ENCODE peak calls at places on chromosomes 11 and 22, in eight cellular contexts. One of them, this sample, is unnamed.

GRCh38 chr22:21055880-21056319 is 10.2 kb downstream of the LRRC74B start:
- DNase-seq in GOT3: no peak
- DNase-seq in IMR-90: no peak
- DNase-seq in T-helper 22 cell: no peak
- DNase-seq in AG20443: no peak
- DNase-seq in posterior cingulate gyrus: peak; percentile 44
- DNase-seq in sciatic nerve: no peak
- DNase-seq in AML-193: no peak
- DNase-seq in this sample: peak; percentile 68

GRCh38 chr11:57255618-57256017 is 18.6 kb upstream of the APLNR start:
- DNase-seq in AG20443: peak; percentile 35
- DNase-seq in T-helper 22 cell: no peak
- DNase-seq in sciatic nerve: no peak
- DNase-seq in GOT3: no peak
- DNase-seq in posterior cingulate gyrus: no peak
- DNase-seq in AML-193: no peak
- DNase-seq in IMR-90: peak; percentile 76
- DNase-seq in this sample: no peak

GRCh38 chr11:101010899-101011298 is 118.7 kb downstream of the PGR start:
- DNase-seq in AG20443: no peak
- DNase-seq in GOT3: no peak
- DNase-seq in IMR-90: no peak
- DNase-seq in sciatic nerve: no peak
- DNase-seq in AML-193: no peak
- DNase-seq in T-helper 22 cell: no peak
- DNase-seq in posterior cingulate gyrus: no peak
- DNase-seq in this sample: no peak

GRCh38 chr11:11043676-11044075 is 185.8 kb upstream of the ZBED5 start:
- DNase-seq in IMR-90: no peak
- DNase-seq in AG20443: no peak
- DNase-seq in posterior cingulate gyrus: no peak
- DNase-seq in AML-193: no peak
- DNase-seq in GOT3: no peak
- DNase-seq in T-helper 22 cell: no peak
- DNase-seq in sciatic nerve: no peak
- DNase-seq in this sample: no peak

GRCh38 chr11:29217901-29218300 is 798.9 kb downstream of the KCNA4 start:
- DNase-seq in IMR-90: no peak
- DNase-seq in sciatic nerve: no peak
- DNase-seq in GOT3: no peak
- DNase-seq in AML-193: no peak
- DNase-seq in AG20443: no peak
- DNase-seq in T-helper 22 cell: no peak
- DNase-seq in posterior cingulate gyrus: no peak
- DNase-seq in this sample: no peak

GRCh38 chr11:32325187-32325586 is 110.2 kb downstream of the WT1 start:
- DNase-seq in AML-193: no peak
- DNase-seq in T-helper 22 cell: no peak
- DNase-seq in AG20443: no peak
- DNase-seq in GOT3: no peak
- DNase-seq in sciatic nerve: no peak
- DNase-seq in posterior cingulate gyrus: no peak
- DNase-seq in IMR-90: no peak
- DNase-seq in this sample: no peak

GRCh38 chr11:68120212-68121066 is 749 bp downstream of the CHKA start:
- DNase-seq in GOT3: no peak
- DNase-seq in AML-193: no peak
- DNase-seq in posterior cingulate gyrus: no peak
- DNase-seq in sciatic nerve: peak; percentile 74
- DNase-seq in T-helper 22 cell: peak; percentile 23
- DNase-seq in AG20443: no peak
- DNase-seq in IMR-90: peak; percentile 26
- DNase-seq in this sample: peak; percentile 95

GRCh38 chr11:114262681-114263509 is 33.3 kb upstream of the NNMT start:
- DNase-seq in AML-193: peak; percentile 49
- DNase-seq in GOT3: no peak
- DNase-seq in sciatic nerve: no peak
- DNase-seq in AG20443: peak; percentile 81
- DNase-seq in posterior cingulate gyrus: no peak
- DNase-seq in IMR-90: peak; percentile 54
- DNase-seq in T-helper 22 cell: no peak
- DNase-seq in this sample: peak; percentile 83

GRCh38 chr11:38788591-38788990 is 2190.6 kb upstream of the RAG2 start:
- DNase-seq in IMR-90: no peak
- DNase-seq in T-helper 22 cell: no peak
- DNase-seq in AML-193: no peak
- DNase-seq in posterior cingulate gyrus: no peak
- DNase-seq in AG20443: no peak
- DNase-seq in GOT3: no peak
- DNase-seq in sciatic nerve: no peak
- DNase-seq in this sample: no peak

GRCh38 chr11:17636721-17637120 is 82.7 kb upstream of the MYOD1 start:
- DNase-seq in IMR-90: no peak
- DNase-seq in sciatic nerve: no peak
- DNase-seq in GOT3: no peak
- DNase-seq in posterior cingulate gyrus: no peak
- DNase-seq in AG20443: no peak
- DNase-seq in T-helper 22 cell: no peak
- DNase-seq in AML-193: no peak
- DNase-seq in this sample: no peak

GRCh38 chr11:105867742-105868141 is 154.3 kb downstream of the MSANTD4 start:
- DNase-seq in posterior cingulate gyrus: no peak
- DNase-seq in T-helper 22 cell: no peak
- DNase-seq in AML-193: no peak
- DNase-seq in sciatic nerve: no peak
- DNase-seq in GOT3: no peak
- DNase-seq in AG20443: no peak
- DNase-seq in IMR-90: peak; percentile 4
- DNase-seq in this sample: no peak

GRCh38 chr11:107608809-107609208 is 17.9 kb downstream of the ELMOD1 start:
- DNase-seq in posterior cingulate gyrus: no peak
- DNase-seq in GOT3: no peak
- DNase-seq in AML-193: no peak
- DNase-seq in T-helper 22 cell: no peak
- DNase-seq in sciatic nerve: no peak
- DNase-seq in IMR-90: no peak
- DNase-seq in AG20443: no peak
- DNase-seq in this sample: no peak

GRCh38 chr11:102882389-102883024 is 7.7 kb upstream of the MMP12 start:
- DNase-seq in AML-193: no peak
- DNase-seq in sciatic nerve: no peak
- DNase-seq in IMR-90: peak; percentile 48
- DNase-seq in AG20443: peak; percentile 61
- DNase-seq in GOT3: no peak
- DNase-seq in T-helper 22 cell: no peak
- DNase-seq in posterior cingulate gyrus: no peak
- DNase-seq in this sample: no peak

GRCh38 chr11:44575288-44575672 is 9.8 kb downstream of the CD82 start:
- DNase-seq in IMR-90: peak; percentile 90
- DNase-seq in posterior cingulate gyrus: peak; percentile 46
- DNase-seq in GOT3: no peak
- DNase-seq in sciatic nerve: no peak
- DNase-seq in T-helper 22 cell: no peak
- DNase-seq in AG20443: peak; percentile 35
- DNase-seq in AML-193: no peak
- DNase-seq in this sample: no peak

This sample was measured in OCI-M1.